ENCODE peak calls at places on chromosomes 1 and 21, in five cellular contexts. One of them, this sample, is unnamed.

GRCh38 chr1:9676815-9677393 is 25.4 kb downstream of the PIK3CD start:
- DNase-seq in stomach: no peak
- DNase-seq in Peyer's patch: no peak
- DNase-seq in H54: no peak
- DNase-seq in esophagus squamous epithelium: no peak
- DNase-seq in this sample: no peak

GRCh38 chr1:238552271-238552670 is 661.5 kb upstream of the ZP4 start:
- DNase-seq in stomach: no peak
- DNase-seq in Peyer's patch: no peak
- DNase-seq in H54: no peak
- DNase-seq in esophagus squamous epithelium: no peak
- DNase-seq in this sample: no peak

GRCh38 chr1:5254131-5254725 is 599.8 kb downstream of the AJAP1 start:
- DNase-seq in H54: no peak
- DNase-seq in Peyer's patch: no peak
- DNase-seq in esophagus squamous epithelium: no peak
- DNase-seq in stomach: peak
- DNase-seq in this sample: no peak

GRCh38 chr1:42178249-42178648 is 13.7 kb upstream of the GUCA2A start:
- DNase-seq in H54: no peak
- DNase-seq in Peyer's patch: no peak
- DNase-seq in esophagus squamous epithelium: no peak
- DNase-seq in stomach: no peak
- DNase-seq in this sample: no peak

GRCh38 chr1:244066954-244067716 is 16.1 kb downstream of the ZBTB18 start:
- DNase-seq in H54: no peak
- DNase-seq in esophagus squamous epithelium: no peak
- DNase-seq in Peyer's patch: no peak
- DNase-seq in stomach: no peak
- DNase-seq in this sample: no peak

GRCh38 chr1:223703668-223704013 is 8.7 kb upstream of the CAPN2 start:
- DNase-seq in H54: no peak
- DNase-seq in stomach: no peak
- DNase-seq in Peyer's patch: no peak
- DNase-seq in esophagus squamous epithelium: no peak
- DNase-seq in this sample: no peak

GRCh38 chr1:178464566-178464965 is 32.2 kb downstream of the CLEC20A start:
- DNase-seq in esophagus squamous epithelium: no peak
- DNase-seq in H54: no peak
- DNase-seq in stomach: no peak
- DNase-seq in Peyer's patch: no peak
- DNase-seq in this sample: no peak

GRCh38 chr1:104702731-104703130 is 953.0 kb downstream of the AMY1C start:
- DNase-seq in stomach: no peak
- DNase-seq in esophagus squamous epithelium: no peak
- DNase-seq in H54: no peak
- DNase-seq in Peyer's patch: no peak
- DNase-seq in this sample: no peak

GRCh38 chr1:205703072-205703471 is 22.8 kb upstream of the SLC45A3 start:
- DNase-seq in H54: no peak
- DNase-seq in stomach: no peak
- DNase-seq in Peyer's patch: no peak
- DNase-seq in esophagus squamous epithelium: no peak
- DNase-seq in this sample: no peak

GRCh38 chr1:231395051-231395995 is 26.8 kb downstream of the EGLN1 start:
- DNase-seq in H54: peak
- DNase-seq in Peyer's patch: peak
- DNase-seq in stomach: no peak
- DNase-seq in esophagus squamous epithelium: no peak
- DNase-seq in this sample: no peak

GRCh38 chr1:56068210-56068609 is 511.2 kb downstream of the PLPP3 start:
- DNase-seq in H54: no peak
- DNase-seq in esophagus squamous epithelium: no peak
- DNase-seq in Peyer's patch: no peak
- DNase-seq in stomach: no peak
- DNase-seq in this sample: no peak

GRCh38 chr1:192706936-192707335 is 71.0 kb downstream of the RGS13 start:
- DNase-seq in Peyer's patch: no peak
- DNase-seq in stomach: no peak
- DNase-seq in H54: no peak
- DNase-seq in esophagus squamous epithelium: no peak
- DNase-seq in this sample: no peak

GRCh38 chr1:238562376-238562775 is 671.7 kb upstream of the ZP4 start:
- DNase-seq in Peyer's patch: no peak
- DNase-seq in stomach: no peak
- DNase-seq in H54: no peak
- DNase-seq in esophagus squamous epithelium: no peak
- DNase-seq in this sample: no peak

GRCh38 chr21:39867198-39867650 is at the start of gene PCP4:
- DNase-seq in stomach: peak
- DNase-seq in H54: peak
- DNase-seq in Peyer's patch: peak
- DNase-seq in esophagus squamous epithelium: no peak
- DNase-seq in this sample: no peak

GRCh38 chr1:41741244-41741643 is 177.5 kb downstream of the HIVEP3 start:
- DNase-seq in esophagus squamous epithelium: no peak
- DNase-seq in H54: no peak
- DNase-seq in stomach: no peak
- DNase-seq in Peyer's patch: no peak
- DNase-seq in this sample: no peak

GRCh38 chr21:35933466-35933865 is 126.9 kb downstream of the SETD4 start:
- DNase-seq in esophagus squamous epithelium: no peak
- DNase-seq in H54: peak
- DNase-seq in Peyer's patch: no peak
- DNase-seq in stomach: no peak
- DNase-seq in this sample: no peak

GRCh38 chr1:77899647-77900320 is 11.4 kb downstream of the NEXN start:
- DNase-seq in esophagus squamous epithelium: no peak
- DNase-seq in stomach: no peak
- DNase-seq in Peyer's patch: no peak
- DNase-seq in H54: no peak
- DNase-seq in this sample: no peak

GRCh38 chr1:3314561-3315271 is 139.7 kb upstream of the ARHGEF16 start:
- DNase-seq in stomach: no peak
- DNase-seq in Peyer's patch: no peak
- DNase-seq in esophagus squamous epithelium: no peak
- DNase-seq in H54: no peak
- DNase-seq in this sample: no peak

GRCh38 chr1:202439308-202439707 is 90.8 kb downstream of the PPP1R12B start:
- DNase-seq in H54: no peak
- DNase-seq in Peyer's patch: no peak
- DNase-seq in esophagus squamous epithelium: no peak
- DNase-seq in stomach: no peak
- DNase-seq in this sample: no peak

GRCh38 chr1:35298464-35298863 is 30.0 kb downstream of the ZMYM4 start:
- DNase-seq in Peyer's patch: no peak
- DNase-seq in stomach: peak
- DNase-seq in esophagus squamous epithelium: no peak
- DNase-seq in H54: no peak
- DNase-seq in this sample: no peak

GRCh38 chr1:87763498-87763897 is 434.8 kb downstream of the LMO4 start:
- DNase-seq in H54: no peak
- DNase-seq in esophagus squamous epithelium: no peak
- DNase-seq in stomach: no peak
- DNase-seq in Peyer's patch: no peak
- DNase-seq in this sample: no peak

GRCh38 chr21:34072145-34073031 is 990 bp upstream of the MRPS6 start:
- DNase-seq in H54: no peak
- DNase-seq in esophagus squamous epithelium: no peak
- DNase-seq in stomach: peak
- DNase-seq in Peyer's patch: peak
- DNase-seq in this sample: no peak

DNA sequence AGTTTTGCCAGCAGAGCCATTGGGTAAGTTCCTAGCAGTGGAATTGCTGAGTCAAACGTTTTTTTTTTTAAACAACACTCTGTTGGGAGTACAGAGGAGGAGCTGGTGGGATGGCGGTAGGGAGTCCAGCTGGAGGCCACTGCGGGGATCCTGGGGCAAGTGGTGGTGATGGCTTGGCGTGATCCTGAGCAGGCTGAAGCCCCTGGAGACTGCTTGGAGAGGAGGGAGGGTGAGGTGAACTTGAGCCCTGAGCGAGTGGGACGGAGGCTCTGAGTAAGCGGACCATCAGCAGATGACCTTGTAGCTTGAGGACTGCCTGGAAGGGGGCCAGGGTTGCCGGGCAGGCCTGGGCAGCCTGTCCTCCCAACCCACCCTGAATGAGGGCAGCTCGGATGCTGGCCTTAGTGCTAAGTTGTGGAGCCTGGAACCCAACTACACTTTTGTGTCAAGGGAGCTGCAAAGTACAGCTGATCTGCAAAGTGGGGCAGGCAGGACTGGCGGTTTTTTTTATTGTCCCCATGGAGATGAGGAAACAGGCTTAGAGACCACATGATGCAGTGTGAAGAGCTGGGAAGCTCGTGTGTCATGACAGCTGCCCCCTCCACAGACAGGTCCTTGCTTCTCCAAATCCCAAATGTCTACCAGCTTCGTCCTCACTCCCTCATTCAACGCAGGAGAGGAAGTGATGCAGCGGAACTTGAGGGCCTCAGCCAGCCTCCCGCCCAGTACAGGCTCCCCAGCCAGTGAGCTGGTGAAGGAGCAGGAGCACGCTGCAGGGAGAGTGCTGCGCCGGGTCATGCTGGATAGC is 20.2 kb downstream of the MRPL37 start:
- DNase-seq in H54: no peak
- DNase-seq in esophagus squamous epithelium: no peak
- DNase-seq in Peyer's patch: no peak
- DNase-seq in stomach: no peak
- DNase-seq in this sample: peak
- TF ChIP-seq POLR2A in H54: no peak
- TF ChIP-seq POLR2A in esophagus squamous epithelium: no peak
- TF ChIP-seq POLR2A in Peyer's patch: no peak
- TF ChIP-seq POLR2A in stomach: no peak
- TF ChIP-seq POLR2A in this sample: no peak

GRCh38 chr1:16239972-16240491 is 3.0 kb upstream of the CPLANE2 start:
- DNase-seq in esophagus squamous epithelium: no peak
- DNase-seq in H54: no peak
- DNase-seq in Peyer's patch: no peak
- DNase-seq in stomach: no peak
- DNase-seq in this sample: no peak

GRCh38 chr1:16236495-16237342 is at the start of gene CPLANE2:
- DNase-seq in stomach: peak
- DNase-seq in Peyer's patch: peak
- DNase-seq in esophagus squamous epithelium: peak
- DNase-seq in H54: peak
- DNase-seq in this sample: peak

GRCh38 chr1:16236091-16236494 is 890 bp downstream of the CPLANE2 start:
- DNase-seq in Peyer's patch: peak
- DNase-seq in stomach: peak
- DNase-seq in H54: peak
- DNase-seq in esophagus squamous epithelium: no peak
- DNase-seq in this sample: no peak

GRCh38 chr1:16235347-16235746 is 1.6 kb downstream of the CPLANE2 start:
- DNase-seq in H54: no peak
- DNase-seq in Peyer's patch: no peak
- DNase-seq in stomach: no peak
- DNase-seq in esophagus squamous epithelium: no peak
- DNase-seq in this sample: no peak

DNA sequence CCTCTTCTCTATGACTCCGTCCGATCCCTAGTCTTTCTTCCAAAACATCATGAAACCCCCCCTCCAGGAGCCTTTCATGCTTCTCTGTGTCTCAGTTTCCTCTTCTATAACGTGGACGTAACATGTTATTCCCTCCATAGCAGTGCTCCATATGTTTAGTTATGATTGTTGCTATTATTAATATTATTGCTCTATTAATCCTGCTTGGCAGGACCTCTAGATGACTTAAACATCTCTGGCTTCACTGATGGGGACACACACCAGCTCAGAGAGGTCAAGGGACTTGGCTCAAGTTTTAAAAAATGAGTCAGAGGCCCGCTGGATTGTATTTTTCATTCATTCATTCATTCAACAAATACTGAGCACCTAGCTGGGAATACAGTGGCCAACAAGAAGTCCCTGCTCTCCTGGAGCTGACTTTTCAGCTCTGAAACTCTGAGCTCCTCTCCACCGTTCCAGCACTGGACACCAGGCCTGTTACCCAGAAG is 404 bp upstream of the CPLANE2 start:
- DNase-seq in stomach: no peak
- DNase-seq in esophagus squamous epithelium: no peak
- DNase-seq in H54: no peak
- DNase-seq in Peyer's patch: no peak
- DNase-seq in this sample: no peak
- TF ChIP-seq POLR2A in stomach: no peak
- TF ChIP-seq POLR2A in esophagus squamous epithelium: no peak
- TF ChIP-seq POLR2A in H54: no peak
- TF ChIP-seq POLR2A in Peyer's patch: no peak
- TF ChIP-seq POLR2A in this sample: no peak

GRCh38 chr1:221025391-221026355 is 146.4 kb downstream of the HLX start:
- DNase-seq in esophagus squamous epithelium: no peak
- DNase-seq in Peyer's patch: peak
- DNase-seq in H54: no peak
- DNase-seq in stomach: no peak
- DNase-seq in this sample: no peak

GRCh38 chr1:221018415-221018814 is 139.2 kb downstream of the HLX start:
- DNase-seq in H54: no peak
- DNase-seq in stomach: no peak
- DNase-seq in esophagus squamous epithelium: no peak
- DNase-seq in Peyer's patch: no peak
- DNase-seq in this sample: no peak

GRCh38 chr1:221016757-221017156 is 137.5 kb downstream of the HLX start:
- DNase-seq in H54: no peak
- DNase-seq in Peyer's patch: no peak
- DNase-seq in esophagus squamous epithelium: no peak
- DNase-seq in stomach: no peak
- DNase-seq in this sample: no peak

GRCh38 chr1:221023482-221023881 is 144.2 kb downstream of the HLX start:
- DNase-seq in stomach: no peak
- DNase-seq in Peyer's patch: no peak
- DNase-seq in H54: no peak
- DNase-seq in esophagus squamous epithelium: no peak
- DNase-seq in this sample: no peak

GRCh38 chr1:221022331-221022730 is 143.1 kb downstream of the HLX start:
- DNase-seq in stomach: no peak
- DNase-seq in Peyer's patch: no peak
- DNase-seq in H54: no peak
- DNase-seq in esophagus squamous epithelium: no peak
- DNase-seq in this sample: no peak
- TF ChIP-seq POLR2A in stomach: no peak
- TF ChIP-seq POLR2A in Peyer's patch: no peak
- TF ChIP-seq POLR2A in H54: no peak
- TF ChIP-seq POLR2A in esophagus squamous epithelium: no peak
- TF ChIP-seq POLR2A in this sample: no peak

GRCh38 chr1:160168016-160168415 is 16.6 kb downstream of the ATP1A4 start:
- DNase-seq in Peyer's patch: no peak
- DNase-seq in esophagus squamous epithelium: no peak
- DNase-seq in stomach: no peak
- DNase-seq in H54: no peak
- DNase-seq in this sample: no peak

GRCh38 chr1:160167580-160167979 is 16.2 kb downstream of the ATP1A4 start:
- DNase-seq in esophagus squamous epithelium: no peak
- DNase-seq in H54: peak
- DNase-seq in Peyer's patch: no peak
- DNase-seq in stomach: no peak
- DNase-seq in this sample: no peak

GRCh38 chr1:160171352-160171751 is 19.0 kb upstream of the CASQ1 start:
- DNase-seq in stomach: no peak
- DNase-seq in esophagus squamous epithelium: no peak
- DNase-seq in Peyer's patch: no peak
- DNase-seq in H54: peak
- DNase-seq in this sample: no peak

GRCh38 chr1:160168609-160169369 is 17.4 kb downstream of the ATP1A4 start:
- DNase-seq in stomach: no peak
- DNase-seq in Peyer's patch: no peak
- DNase-seq in H54: no peak
- DNase-seq in esophagus squamous epithelium: no peak
- DNase-seq in this sample: no peak

GRCh38 chr1:160169553-160170399 is 18.4 kb downstream of the ATP1A4 start:
- DNase-seq in stomach: no peak
- DNase-seq in esophagus squamous epithelium: no peak
- DNase-seq in H54: no peak
- DNase-seq in Peyer's patch: no peak
- DNase-seq in this sample: no peak
- TF ChIP-seq POLR2A in stomach: no peak
- TF ChIP-seq POLR2A in esophagus squamous epithelium: no peak
- TF ChIP-seq POLR2A in H54: no peak
- TF ChIP-seq POLR2A in Peyer's patch: no peak
- TF ChIP-seq POLR2A in this sample: no peak

This sample was measured in spleen.